ENCODE peak calls at places on chromosome 3, in eight cellular contexts. One of them, this sample, is unnamed.

GRCh38 chr3:81816473-81817260 is 55.2 kb upstream of the GBE1 start:
- DNase-seq in CD8-positive, alpha-beta T cell: no peak
- DNase-seq in mesothelial cell of epicardium: no peak
- DNase-seq in NCI-H1436 treated with DMSO at 0.1 percent for 48 hours: no peak
- DNase-seq in stimulated activated CD4-positive, alpha-beta T cell treated with anti-CD3 and anti-CD28 coated beads, Interleukin-15, amount 100 ng/mL, for 1 hour: no peak
- DNase-seq in left ventricle myocardium inferior: no peak
- DNase-seq in NCI-H510A treated with DMSO at 0.1 percent for 48 hours: no peak
- DNase-seq in HTR-8/SVneo: no peak
- DNase-seq in this sample: no peak

GRCh38 chr3:16377196-16377595 is 112.2 kb downstream of the OXNAD1 start:
- DNase-seq in HTR-8/SVneo: no peak
- DNase-seq in CD8-positive, alpha-beta T cell: peak; percentile 22
- DNase-seq in stimulated activated CD4-positive, alpha-beta T cell treated with anti-CD3 and anti-CD28 coated beads, Interleukin-15, amount 100 ng/mL, for 1 hour: no peak
- DNase-seq in left ventricle myocardium inferior: no peak
- DNase-seq in mesothelial cell of epicardium: no peak
- DNase-seq in NCI-H510A treated with DMSO at 0.1 percent for 48 hours: no peak
- DNase-seq in NCI-H1436 treated with DMSO at 0.1 percent for 48 hours: no peak
- DNase-seq in this sample: peak; percentile 1

GRCh38 chr3:67804089-67804488 is 149.7 kb upstream of the SUCLG2 start:
- DNase-seq in CD8-positive, alpha-beta T cell: no peak
- DNase-seq in NCI-H510A treated with DMSO at 0.1 percent for 48 hours: no peak
- DNase-seq in NCI-H1436 treated with DMSO at 0.1 percent for 48 hours: no peak
- DNase-seq in stimulated activated CD4-positive, alpha-beta T cell treated with anti-CD3 and anti-CD28 coated beads, Interleukin-15, amount 100 ng/mL, for 1 hour: no peak
- DNase-seq in mesothelial cell of epicardium: no peak
- DNase-seq in HTR-8/SVneo: no peak
- DNase-seq in left ventricle myocardium inferior: no peak
- DNase-seq in this sample: no peak

GRCh38 chr3:88189361-88189810 is 39.6 kb downstream of the C3orf38 start:
- DNase-seq in left ventricle myocardium inferior: no peak
- DNase-seq in mesothelial cell of epicardium: no peak
- DNase-seq in NCI-H510A treated with DMSO at 0.1 percent for 48 hours: no peak
- DNase-seq in stimulated activated CD4-positive, alpha-beta T cell treated with anti-CD3 and anti-CD28 coated beads, Interleukin-15, amount 100 ng/mL, for 1 hour: no peak
- DNase-seq in CD8-positive, alpha-beta T cell: no peak
- DNase-seq in HTR-8/SVneo: no peak
- DNase-seq in NCI-H1436 treated with DMSO at 0.1 percent for 48 hours: no peak
- DNase-seq in this sample: peak; percentile 46

GRCh38 chr3:42130329-42131070 is 39.3 kb downstream of the TRAK1 start:
- DNase-seq in left ventricle myocardium inferior: no peak
- DNase-seq in stimulated activated CD4-positive, alpha-beta T cell treated with anti-CD3 and anti-CD28 coated beads, Interleukin-15, amount 100 ng/mL, for 1 hour: no peak
- DNase-seq in mesothelial cell of epicardium: no peak
- DNase-seq in CD8-positive, alpha-beta T cell: no peak
- DNase-seq in NCI-H1436 treated with DMSO at 0.1 percent for 48 hours: no peak
- DNase-seq in NCI-H510A treated with DMSO at 0.1 percent for 48 hours: no peak
- DNase-seq in HTR-8/SVneo: no peak
- DNase-seq in this sample: peak; percentile 76

GRCh38 chr3:136671921-136672320 is 80.3 kb downstream of the STAG1 start:
- DNase-seq in mesothelial cell of epicardium: no peak
- DNase-seq in CD8-positive, alpha-beta T cell: no peak
- DNase-seq in NCI-H510A treated with DMSO at 0.1 percent for 48 hours: no peak
- DNase-seq in HTR-8/SVneo: no peak
- DNase-seq in NCI-H1436 treated with DMSO at 0.1 percent for 48 hours: no peak
- DNase-seq in stimulated activated CD4-positive, alpha-beta T cell treated with anti-CD3 and anti-CD28 coated beads, Interleukin-15, amount 100 ng/mL, for 1 hour: no peak
- DNase-seq in left ventricle myocardium inferior: no peak
- DNase-seq in this sample: no peak

GRCh38 chr3:50605901-50606326 is 5.7 kb downstream of the CISH start:
- DNase-seq in NCI-H510A treated with DMSO at 0.1 percent for 48 hours: no peak
- DNase-seq in left ventricle myocardium inferior: no peak
- DNase-seq in CD8-positive, alpha-beta T cell: no peak
- DNase-seq in NCI-H1436 treated with DMSO at 0.1 percent for 48 hours: no peak
- DNase-seq in HTR-8/SVneo: no peak
- DNase-seq in mesothelial cell of epicardium: no peak
- DNase-seq in stimulated activated CD4-positive, alpha-beta T cell treated with anti-CD3 and anti-CD28 coated beads, Interleukin-15, amount 100 ng/mL, for 1 hour: no peak
- DNase-seq in this sample: peak; percentile 21

GRCh38 chr3:185283374-185283935 is 29.6 kb upstream of the EHHADH start:
- DNase-seq in left ventricle myocardium inferior: no peak
- DNase-seq in stimulated activated CD4-positive, alpha-beta T cell treated with anti-CD3 and anti-CD28 coated beads, Interleukin-15, amount 100 ng/mL, for 1 hour: no peak
- DNase-seq in NCI-H1436 treated with DMSO at 0.1 percent for 48 hours: no peak
- DNase-seq in mesothelial cell of epicardium: no peak
- DNase-seq in HTR-8/SVneo: no peak
- DNase-seq in CD8-positive, alpha-beta T cell: no peak
- DNase-seq in NCI-H510A treated with DMSO at 0.1 percent for 48 hours: no peak
- DNase-seq in this sample: no peak

GRCh38 chr3:190384241-190384863 is 3.6 kb upstream of the CLDN16 start:
- DNase-seq in CD8-positive, alpha-beta T cell: no peak
- DNase-seq in NCI-H510A treated with DMSO at 0.1 percent for 48 hours: peak; percentile 85
- DNase-seq in left ventricle myocardium inferior: no peak
- DNase-seq in NCI-H1436 treated with DMSO at 0.1 percent for 48 hours: no peak
- DNase-seq in HTR-8/SVneo: peak; percentile 12
- DNase-seq in mesothelial cell of epicardium: no peak
- DNase-seq in stimulated activated CD4-positive, alpha-beta T cell treated with anti-CD3 and anti-CD28 coated beads, Interleukin-15, amount 100 ng/mL, for 1 hour: no peak
- DNase-seq in this sample: peak; percentile 91

GRCh38 chr3:87084868-87085267 is 93.9 kb upstream of the VGLL3 start:
- DNase-seq in CD8-positive, alpha-beta T cell: no peak
- DNase-seq in HTR-8/SVneo: no peak
- DNase-seq in mesothelial cell of epicardium: no peak
- DNase-seq in stimulated activated CD4-positive, alpha-beta T cell treated with anti-CD3 and anti-CD28 coated beads, Interleukin-15, amount 100 ng/mL, for 1 hour: no peak
- DNase-seq in NCI-H510A treated with DMSO at 0.1 percent for 48 hours: no peak
- DNase-seq in NCI-H1436 treated with DMSO at 0.1 percent for 48 hours: no peak
- DNase-seq in left ventricle myocardium inferior: no peak
- DNase-seq in this sample: no peak

GRCh38 chr3:139934557-139935070 is 371 bp upstream of the CLSTN2 start:
- DNase-seq in mesothelial cell of epicardium: no peak
- DNase-seq in NCI-H1436 treated with DMSO at 0.1 percent for 48 hours: peak; percentile 85
- DNase-seq in left ventricle myocardium inferior: peak; percentile 69
- DNase-seq in CD8-positive, alpha-beta T cell: no peak
- DNase-seq in HTR-8/SVneo: peak; percentile 27
- DNase-seq in NCI-H510A treated with DMSO at 0.1 percent for 48 hours: peak; percentile 30
- DNase-seq in stimulated activated CD4-positive, alpha-beta T cell treated with anti-CD3 and anti-CD28 coated beads, Interleukin-15, amount 100 ng/mL, for 1 hour: no peak
- DNase-seq in this sample: peak; percentile 85

GRCh38 chr3:109257269-109257668 is 59.0 kb downstream of the DPPA2 start:
- DNase-seq in NCI-H1436 treated with DMSO at 0.1 percent for 48 hours: no peak
- DNase-seq in mesothelial cell of epicardium: no peak
- DNase-seq in stimulated activated CD4-positive, alpha-beta T cell treated with anti-CD3 and anti-CD28 coated beads, Interleukin-15, amount 100 ng/mL, for 1 hour: no peak
- DNase-seq in CD8-positive, alpha-beta T cell: no peak
- DNase-seq in HTR-8/SVneo: peak; percentile 22
- DNase-seq in left ventricle myocardium inferior: no peak
- DNase-seq in NCI-H510A treated with DMSO at 0.1 percent for 48 hours: no peak
- DNase-seq in this sample: peak; percentile 22

GRCh38 chr3:61371123-61371522 is 119.9 kb upstream of the FHIT start:
- DNase-seq in CD8-positive, alpha-beta T cell: no peak
- DNase-seq in NCI-H510A treated with DMSO at 0.1 percent for 48 hours: no peak
- DNase-seq in mesothelial cell of epicardium: no peak
- DNase-seq in NCI-H1436 treated with DMSO at 0.1 percent for 48 hours: no peak
- DNase-seq in left ventricle myocardium inferior: no peak
- DNase-seq in HTR-8/SVneo: no peak
- DNase-seq in stimulated activated CD4-positive, alpha-beta T cell treated with anti-CD3 and anti-CD28 coated beads, Interleukin-15, amount 100 ng/mL, for 1 hour: peak; percentile 5
- DNase-seq in this sample: peak; percentile 5

GRCh38 chr3:44074181-44074580 is 167.5 kb upstream of the TOPAZ1 start:
- DNase-seq in NCI-H510A treated with DMSO at 0.1 percent for 48 hours: no peak
- DNase-seq in left ventricle myocardium inferior: no peak
- DNase-seq in CD8-positive, alpha-beta T cell: no peak
- DNase-seq in mesothelial cell of epicardium: no peak
- DNase-seq in NCI-H1436 treated with DMSO at 0.1 percent for 48 hours: no peak
- DNase-seq in stimulated activated CD4-positive, alpha-beta T cell treated with anti-CD3 and anti-CD28 coated beads, Interleukin-15, amount 100 ng/mL, for 1 hour: no peak
- DNase-seq in HTR-8/SVneo: no peak
- DNase-seq in this sample: peak; percentile 52

GRCh38 chr3:24185738-24186384 is 240.8 kb downstream of the NR1D2 start:
- DNase-seq in NCI-H1436 treated with DMSO at 0.1 percent for 48 hours: no peak
- DNase-seq in CD8-positive, alpha-beta T cell: no peak
- DNase-seq in left ventricle myocardium inferior: no peak
- DNase-seq in NCI-H510A treated with DMSO at 0.1 percent for 48 hours: no peak
- DNase-seq in HTR-8/SVneo: peak; percentile 46
- DNase-seq in mesothelial cell of epicardium: no peak
- DNase-seq in stimulated activated CD4-positive, alpha-beta T cell treated with anti-CD3 and anti-CD28 coated beads, Interleukin-15, amount 100 ng/mL, for 1 hour: no peak
- DNase-seq in this sample: peak; percentile 40